ENCODE peak calls at places on chromosomes 6 and 20, in four cellular contexts. W is germinal center; K is neural crest cell; B is CD4-positive, alpha-beta memory T cell. F is an unnamed sample.

GRCh38 chr6:43517503-43518357 is 841 bp downstream of the POLR1C start:
- DNase-seq in K (no peak), W (no peak), B (no peak), F (no peak)

GRCh38 chr6:106783631-106784566 is 154.5 kb downstream of the QRSL1 start:
- DNase-seq in B (no peak), W (no peak), K (no peak), F (no peak)

GRCh38 chr6:132126150-132126549 is 175.0 kb upstream of the CCN2 start:
- DNase-seq in K (no peak), B (no peak), W (no peak), F (no peak)

GRCh38 chr6:138499303-138499991 is at the start of gene NHSL1:
- DNase-seq in B (no peak), K (no peak), W (peak), F (peak)

GRCh38 chr20:41004561-41005360 is 23.9 kb upstream of the TOP1 start:
- DNase-seq in W (no peak), K (no peak), B (no peak), F (no peak)

GRCh38 chr6:148146717-148147116 is 195.9 kb upstream of the SASH1 start:
- DNase-seq in B (peak), K (no peak), W (no peak), F (no peak)

GRCh38 chr6:25670793-25671513 is 18.9 kb downstream of the SCGN start:
- DNase-seq in W (no peak), K (no peak), B (no peak), F (no peak)

GRCh38 chr20:43837856-43838702 is 76.6 kb upstream of the TOX2 start:
- DNase-seq in W (no peak), B (no peak), K (no peak), F (no peak)

GRCh38 chr6:11953641-11954040 is 58.5 kb upstream of the HIVEP1 start:
- DNase-seq in B (no peak), W (no peak), K (no peak), F (no peak)

GRCh38 chr6:170203212-170203611 is 87.7 kb downstream of the DLL1 start:
- DNase-seq in K (no peak), W (no peak), B (no peak), F (no peak)

GRCh38 chr6:100370265-100370664 is 94.5 kb downstream of the SIM1 start:
- DNase-seq in W (no peak), B (no peak), K (no peak), F (no peak)

GRCh38 chr6:144131248-144131709 is 19.0 kb upstream of the STX11 start:
- DNase-seq in K (no peak), B (no peak), W (no peak), F (no peak)

GRCh38 chr6:73514746-73515110 is 6.1 kb downstream of the EEF1A1 start:
- DNase-seq in W (no peak), K (no peak), B (no peak), F (no peak)

GRCh38 chr20:19568128-19568527 is 189.9 kb upstream of the RIN2 start:
- DNase-seq in K (no peak), W (no peak), B (no peak), F (no peak)

F was measured in HuH-7.